ENCODE peak calls at places on chromosome 11, in nine cellular contexts. Z, V, P, T, H, N, I, O and S are unnamed samples.

GRCh38 chr11:73344191-73344607 is 32.0 kb upstream of the RELT start:
- DNase-seq in Z (no peak), V (no peak), P (no peak), T (no peak), H (no peak), N (no peak), I (no peak), O (no peak), S (no peak)

GRCh38 chr11:4826425-4826824 is 5.3 kb downstream of the OR51F2 start:
- DNase-seq in Z (no peak), V (no peak), P (no peak), T (no peak), H (no peak), N (no peak), I (no peak), O (no peak), S (no peak)

GRCh38 chr11:1564535-1565172 is 7.4 kb downstream of the DUSP8 start:
- DNase-seq in Z (no peak), V (no peak), P (peak; percentile 57), T (no peak), H (peak; percentile 69), N (no peak), I (no peak), O (no peak), S (no peak)

GRCh38 chr11:17812286-17813187 is 78.0 kb downstream of the KCNC1 start:
- DNase-seq in Z (no peak), V (no peak), P (no peak), T (no peak), H (peak; percentile 26), N (no peak), I (no peak), O (no peak), S (no peak)

GRCh38 chr11:35683728-35684339 is 21.3 kb downstream of the TRIM44 start:
- DNase-seq in Z (no peak), V (no peak), P (no peak), T (no peak), H (no peak), N (no peak), I (no peak), O (no peak), S (peak; percentile 18)

GRCh38 chr11:12724301-12725046 is 50.3 kb downstream of the TEAD1 start:
- DNase-seq in Z (peak; percentile 75), V (peak; percentile 71), P (peak; percentile 96), T (no peak), H (peak; percentile 91), N (peak; percentile 51), I (peak; percentile 92), O (no peak), S (no peak)

GRCh38 chr11:117908959-117909610 is 20.1 kb downstream of the TMPRSS13 start:
- DNase-seq in Z (no peak), V (no peak), P (no peak), T (no peak), H (no peak), N (no peak), I (no peak), O (no peak), S (no peak)

GRCh38 chr11:103368151-103368550 is 258.9 kb downstream of the DYNC2H1 start:
- DNase-seq in Z (no peak), V (no peak), P (no peak), T (no peak), H (no peak), N (no peak), I (no peak), O (no peak), S (no peak)

GRCh38 chr11:35237860-35238715 is 99.1 kb downstream of the CD44 start:
- DNase-seq in Z (peak; percentile 32), V (peak; percentile 65), P (peak; percentile 70), T (no peak), H (peak; percentile 54), N (peak; percentile 52), I (peak; percentile 80), O (no peak), S (peak; percentile 78)

GRCh38 chr11:108198833-108199232 is 23.6 kb downstream of the NPAT start:
- DNase-seq in Z (peak; percentile 36), V (peak; percentile 68), P (peak; percentile 7), T (no peak), H (no peak), N (no peak), I (no peak), O (no peak), S (no peak)

GRCh38 chr11:2870955-2871720 is 14.4 kb downstream of the CDKN1C start:
- DNase-seq in Z (no peak), V (no peak), P (no peak), T (no peak), H (no peak), N (no peak), I (no peak), O (no peak), S (no peak)

GRCh38 chr11:26188559-26188958 is 143.4 kb upstream of the ANO3 start:
- DNase-seq in Z (no peak), V (no peak), P (no peak), T (no peak), H (no peak), N (no peak), I (no peak), O (no peak), S (no peak)

GRCh38 chr11:30984442-30984816 is 385.1 kb downstream of the DCDC1 start:
- DNase-seq in Z (no peak), V (no peak), P (no peak), T (no peak), H (no peak), N (no peak), I (no peak), O (no peak), S (no peak)

GRCh38 chr11:85182437-85183109 is 444.6 kb downstream of the DLG2 start:
- DNase-seq in Z (no peak), V (no peak), P (no peak), T (no peak), H (no peak), N (peak; percentile 66), I (peak; percentile 69), O (no peak), S (peak; percentile 25)

GRCh38 chr11:117380676-117381075 is 53.0 kb downstream of the CEP164 start:
- DNase-seq in Z (no peak), V (no peak), P (no peak), T (no peak), H (no peak), N (no peak), I (no peak), O (no peak), S (no peak)

GRCh38 chr11:117096140-117096972 is 1.9 kb downstream of the SIK3 start:
- DNase-seq in Z (no peak), V (peak; percentile 35), P (no peak), T (peak; percentile 53), H (peak; percentile 52), N (no peak), I (no peak), O (no peak), S (peak; percentile 33)

GRCh38 chr11:47944555-47945128 is 35.7 kb upstream of the PTPRJ start:
- DNase-seq in Z (no peak), V (no peak), P (no peak), T (no peak), H (no peak), N (no peak), I (no peak), O (no peak), S (no peak)

DNA sequence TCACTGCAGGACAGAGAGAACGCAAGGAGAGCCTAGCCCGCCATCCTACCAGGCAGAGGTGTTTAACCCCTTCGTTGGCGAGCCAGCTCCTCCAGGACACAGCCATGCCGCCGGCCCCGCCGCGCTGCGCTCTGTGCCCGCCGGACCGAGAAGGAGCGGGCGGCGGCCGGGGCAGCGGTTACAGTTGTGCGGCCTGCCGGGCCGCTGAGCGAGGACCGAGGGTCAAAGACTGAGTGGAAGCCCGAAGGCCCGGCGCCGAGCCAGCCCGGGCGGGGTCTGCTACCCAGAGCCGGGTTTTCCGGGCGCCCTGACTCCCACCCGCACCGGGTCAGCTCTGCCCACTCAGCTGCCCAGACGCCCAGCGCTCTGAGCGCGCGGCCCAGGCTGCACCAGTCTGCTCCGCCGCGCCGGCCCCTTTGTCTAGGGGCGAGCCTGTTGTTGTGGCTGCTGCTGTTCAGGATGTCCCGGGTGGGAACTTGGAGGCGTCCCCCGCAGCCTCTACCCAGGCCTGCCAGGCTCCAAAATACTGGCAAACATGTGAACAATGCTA is at the start of gene NOX4:
- DNase-seq in Z (peak; percentile 30), V (no peak), P (peak; percentile 89), T (no peak), H (no peak), N (no peak), I (no peak), O (no peak), S (no peak)
- TF ChIP-seq POLR2AphosphoS5 in Z (no peak), V (no peak), P (peak; percentile 95), T (no peak), H (no peak), N (no peak), I (no peak), O (no peak), S (no peak)

GRCh38 chr11:102345923-102346322 is 1.1 kb upstream of the BIRC2 start:
- DNase-seq in Z (no peak), V (no peak), P (peak; percentile 89), T (no peak), H (no peak), N (no peak), I (peak; percentile 28), O (peak; percentile 71), S (no peak)

GRCh38 chr11:102346748-102347525 is at the start of gene BIRC2:
- DNase-seq in Z (peak; percentile 97), V (peak; percentile 95), P (peak; percentile 91), T (peak; percentile 58), H (peak; percentile 97), N (no peak), I (peak; percentile 78), O (peak; percentile 78), S (peak; percentile 69)

GRCh38 chr11:102346456-102346747 is 612 bp upstream of the BIRC2 start:
- DNase-seq in Z (no peak), V (no peak), P (peak; percentile 79), T (no peak), H (no peak), N (no peak), I (no peak), O (no peak), S (no peak)

GRCh38 chr11:102343789-102344188 is 3.2 kb upstream of the BIRC2 start:
- DNase-seq in Z (no peak), V (no peak), P (peak; percentile 45), T (no peak), H (no peak), N (no peak), I (no peak), O (no peak), S (no peak)

GRCh38 chr11:102347526-102348331 is 715 bp downstream of the BIRC2 start:
- DNase-seq in Z (no peak), V (peak; percentile 28), P (peak; percentile 54), T (no peak), H (peak; percentile 17), N (no peak), I (no peak), O (no peak), S (peak; percentile 42)
- TF ChIP-seq POLR2AphosphoS5 in Z (no peak), V (no peak), P (no peak), T (no peak), H (no peak), N (no peak), I (no peak), O (no peak), S (no peak)

GRCh38 chr11:65506316-65506769 is 7.5 kb downstream of the MALAT1 start:
- DNase-seq in Z (no peak), V (no peak), P (no peak), T (no peak), H (no peak), N (no peak), I (no peak), O (peak; percentile 46), S (no peak)
- TF ChIP-seq POLR2AphosphoS5 in Z (no peak), V (no peak), P (no peak), T (no peak), H (peak; percentile 0), N (no peak), I (no peak), O (peak; percentile 10), S (no peak)

GRCh38 chr11:19652976-19653375 is 59.7 kb upstream of the NAV2 start:
- DNase-seq in Z (no peak), V (no peak), P (no peak), T (no peak), H (no peak), N (no peak), I (no peak), O (no peak), S (no peak)
- TF ChIP-seq POLR2AphosphoS5 in Z (no peak), V (no peak), P (no peak), T (no peak), H (no peak), N (no peak), I (no peak), O (no peak), S (no peak)